ENCODE peak calls at places on chromosomes 16 and 17, in six cellular contexts. L is ascending aorta, Z is heart left ventricle, F is A549, B is heart right ventricle, R is BE2C. A is an unnamed sample.

GRCh38 chr17:76166168-76166567 is 25.1 kb upstream of the FOXJ1 start:
- DNase-seq in R (no peak), F (no peak), L (no peak), Z (no peak), B (no peak), A (peak; percentile 13)

GRCh38 chr17:73068322-73069153 is 23.9 kb downstream of the SLC39A11 start:
- DNase-seq in F (no peak), L (no peak), Z (no peak), R (peak; percentile 32), B (no peak), A (no peak)

GRCh38 chr17:74939534-74939933 is 3.8 kb downstream of the OTOP3 start:
- DNase-seq in L (no peak), R (no peak), Z (no peak), F (no peak), B (no peak), A (no peak)

GRCh38 chr16:473046-474043 is 47.9 kb downstream of the RAB11FIP3 start:
- DNase-seq in B (no peak), L (no peak), Z (no peak), R (no peak), F (no peak), A (no peak)

GRCh38 chr16:73058221-73058615 is 10.3 kb upstream of the ZFHX3 start:
- DNase-seq in L (peak; percentile 70), R (peak; percentile 54), Z (peak; percentile 53), B (no peak), F (no peak), A (no peak)

GRCh38 chr16:53100889-53101288 is 46.1 kb downstream of the CHD9 start:
- DNase-seq in F (no peak), L (no peak), Z (no peak), R (no peak), B (no peak), A (no peak)

GRCh38 chr16:87499189-87499486 is 6.3 kb upstream of the ZCCHC14 start:
- DNase-seq in B (no peak), R (no peak), F (no peak), L (no peak), Z (no peak), A (no peak)

GRCh38 chr17:79978545-79978852 is 57.2 kb downstream of the TBC1D16 start:
- DNase-seq in F (no peak), L (peak; percentile 34), Z (no peak), R (no peak), B (no peak), A (peak; percentile 83)

GRCh38 chr16:15033309-15033707 is 22.6 kb downstream of the NTAN1 start:
- DNase-seq in F (no peak), R (peak; percentile 76), B (peak; percentile 84), Z (peak; percentile 82), L (no peak), A (no peak)

GRCh38 chr16:48511071-48511540 is 98.9 kb downstream of the N4BP1 start:
- DNase-seq in Z (no peak), B (no peak), L (no peak), F (no peak), R (no peak), A (no peak)

GRCh38 chr16:11156401-11156800 is 99.6 kb downstream of the SOCS1 start:
- DNase-seq in L (no peak), R (no peak), Z (no peak), B (no peak), F (no peak), A (no peak)

GRCh38 chr16:24381470-24382118 is 125.5 kb downstream of the CACNG3 start:
- DNase-seq in B (no peak), R (no peak), Z (no peak), L (no peak), F (no peak), A (no peak)
- H3K9me3 ChIP-seq in B (peaks cover 11% of the 10 kb centered on the region), R (no peaks in the 10 kb centered on the region), Z (peaks cover 19% of the 10 kb centered on the region), L (peaks cover 24% of the 10 kb centered on the region), F (peaks cover 28% of the 10 kb centered on the region), A (no peaks in the 10 kb centered on the region)

GRCh38 chr17:17811381-17812210 is 25.2 kb downstream of the SREBF1 start:
- DNase-seq in B (no peak), F (no peak), Z (no peak), R (no peak), L (no peak), A (peak; percentile 43)

GRCh38 chr17:17812211-17813054 is 24.4 kb downstream of the SREBF1 start:
- DNase-seq in L (peak; percentile 85), B (peak; percentile 77), F (peak; percentile 82), Z (peak; percentile 75), R (peak; percentile 56), A (peak; percentile 81)

GRCh38 chr17:17808706-17809432 is 27.9 kb downstream of the SREBF1 start:
- DNase-seq in B (no peak), R (no peak), F (no peak), Z (no peak), L (no peak), A (no peak)

GRCh38 chr17:17809527-17810373 is 27.0 kb downstream of the SREBF1 start:
- DNase-seq in F (no peak), L (no peak), Z (peak; percentile 52), B (peak; percentile 56), R (peak; percentile 66), A (peak; percentile 70)

DNA sequence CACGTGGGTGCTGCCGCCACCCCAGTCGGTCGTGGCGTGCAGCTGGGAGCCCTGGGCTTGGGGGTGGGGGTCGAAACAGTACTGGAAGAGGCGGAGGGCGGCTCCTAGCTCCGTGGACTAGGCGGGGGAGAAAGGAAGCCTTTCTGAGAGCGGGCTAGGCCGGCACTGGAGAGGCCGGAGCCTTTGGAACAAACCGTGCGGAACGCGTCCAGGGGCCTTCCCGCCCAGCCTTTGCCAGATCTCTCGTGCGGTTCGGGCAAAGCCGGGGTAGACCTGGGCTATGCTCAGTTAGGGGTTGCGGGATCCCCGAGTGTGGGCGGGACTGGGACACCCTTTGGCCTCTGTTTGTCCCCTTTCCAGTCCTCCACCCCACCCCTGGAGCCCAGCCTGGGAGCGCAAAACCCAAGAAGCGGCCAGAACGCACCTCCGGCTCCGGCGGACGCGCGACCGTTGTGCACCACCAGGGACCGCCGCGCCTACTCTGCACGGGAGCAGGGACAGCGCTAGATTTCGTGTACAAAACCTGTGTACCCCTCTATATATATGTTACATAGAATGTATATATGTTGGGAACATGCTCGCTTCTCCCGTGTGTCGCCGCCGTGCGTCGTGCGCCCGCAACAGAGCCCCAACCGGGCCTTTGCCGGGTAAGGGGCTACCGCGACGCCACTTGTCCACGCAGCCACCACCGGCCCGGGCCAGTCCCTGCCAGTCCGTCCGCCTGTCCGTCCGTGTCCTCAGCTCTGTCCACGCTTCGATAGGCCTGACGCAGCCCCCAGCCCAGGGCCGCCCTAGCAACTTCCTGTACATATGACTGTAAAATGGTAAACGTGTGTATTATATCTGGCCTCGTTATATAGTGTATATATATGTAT is 26.2 kb downstream of the SREBF1 start:
- DNase-seq in F (no peak), B (no peak), R (peak; percentile 48), Z (no peak), L (no peak), A (peak; percentile 67)
- TF ChIP-seq CTCF in F (no peak), B (no peak), R (peak; percentile 12), Z (no peak), L (no peak), A (no peak)

GRCh38 chr17:60491771-60492170 is 34.3 kb downstream of the APPBP2 start:
- DNase-seq in F (no peak), Z (no peak), B (no peak), R (no peak), L (no peak), A (no peak)
- H3K9me3 ChIP-seq in F (peaks cover 59% of the 10 kb centered on the region), Z (no peaks in the 10 kb centered on the region), B (no peaks in the 10 kb centered on the region), R (no peaks in the 10 kb centered on the region), L (no peaks in the 10 kb centered on the region), A (no peaks in the 10 kb centered on the region)

GRCh38 chr17:36591434-36592315 is at the start of gene DHRS11:
- DNase-seq in Z (peak; percentile 87), L (peak; percentile 89), F (peak; percentile 97), B (peak; percentile 84), R (peak; percentile 94), A (peak; percentile 87)
- TF ChIP-seq CTCF in Z (no peak), L (no peak), F (peak; percentile 21), B (peak; percentile 6), R (no peak), A (no peak)

GRCh38 chr17:19621697-19622096 is 26.9 kb upstream of the ALDH3A2 start:
- DNase-seq in F (no peak), L (no peak), Z (no peak), R (no peak), B (no peak), A (no peak)

GRCh38 chr17:19613979-19614378 is 34.6 kb upstream of the ALDH3A2 start:
- DNase-seq in L (no peak), F (no peak), B (no peak), Z (no peak), R (no peak), A (no peak)

GRCh38 chr17:19619705-19620325 is 28.7 kb upstream of the ALDH3A2 start:
- DNase-seq in F (no peak), Z (no peak), B (no peak), L (no peak), R (no peak), A (no peak)

GRCh38 chr17:19614900-19615299 is 33.7 kb upstream of the ALDH3A2 start:
- DNase-seq in Z (no peak), L (no peak), R (no peak), B (no peak), F (no peak), A (no peak)

DNA sequence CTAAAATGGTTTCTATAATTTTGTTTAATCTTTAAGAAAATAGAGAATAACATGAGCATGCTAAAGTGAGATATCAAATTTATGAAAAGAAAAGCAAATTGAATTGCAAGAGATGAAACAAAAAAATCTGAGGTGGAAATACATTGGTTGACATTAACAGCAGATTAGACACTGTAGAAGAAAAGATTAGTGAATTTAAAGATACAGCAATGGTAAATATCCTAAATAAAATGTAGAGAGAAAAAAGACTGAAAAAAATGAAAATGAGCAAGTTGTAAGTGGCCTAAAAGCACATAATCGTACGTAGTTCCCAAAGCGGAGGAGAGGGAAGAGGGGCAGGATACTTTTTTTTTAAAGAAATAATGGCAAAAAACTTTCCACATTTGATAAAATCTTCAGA is 30.5 kb upstream of the ALDH3A2 start:
- DNase-seq in F (no peak), R (no peak), B (no peak), L (no peak), Z (no peak), A (no peak)
- H3K9me3 ChIP-seq in F (peaks cover 42% of the 10 kb centered on the region), R (no peaks in the 10 kb centered on the region), B (peaks cover 21% of the 10 kb centered on the region), L (peaks cover 41% of the 10 kb centered on the region), Z (peaks cover 47% of the 10 kb centered on the region), A (no peaks in the 10 kb centered on the region)